ENCODE peak calls at places on chromosome 21, in four cellular contexts. One of them, this sample, is unnamed.

GRCh38 chr21:36504067-36505058 is 24.4 kb upstream of the CLDN14 start:
- DNase-seq in WTC11: peak; percentile 24
- DNase-seq in K562: peak; percentile 64
- DNase-seq in activated T-helper 1 cell treated with anti-CD3 and anti-CD28 coated beads, Interleukin-12 subunit alpha, Interleukin-12 subunit beta, Interleukin-2, Interleukin-4 antibody, amounts not matched to agents 30 ng/mL and 10 ng/mL and 1 ng/mL, durations not matched to agents 14 hours and 24 hours and 36 hours: no peak
- DNase-seq in this sample: peak; percentile 39

GRCh38 chr21:35252831-35253230 is 203.7 kb upstream of the RUNX1 start:
- DNase-seq in WTC11: no peak
- DNase-seq in K562: no peak
- DNase-seq in activated T-helper 1 cell treated with anti-CD3 and anti-CD28 coated beads, Interleukin-12 subunit alpha, Interleukin-12 subunit beta, Interleukin-2, Interleukin-4 antibody, amounts not matched to agents 30 ng/mL and 10 ng/mL and 1 ng/mL, durations not matched to agents 14 hours and 24 hours and 36 hours: no peak
- DNase-seq in this sample: no peak

GRCh38 chr21:42725416-42725930 is 72.1 kb downstream of the PDE9A start:
- DNase-seq in WTC11: no peak
- DNase-seq in K562: no peak
- DNase-seq in activated T-helper 1 cell treated with anti-CD3 and anti-CD28 coated beads, Interleukin-12 subunit alpha, Interleukin-12 subunit beta, Interleukin-2, Interleukin-4 antibody, amounts not matched to agents 30 ng/mL and 10 ng/mL and 1 ng/mL, durations not matched to agents 14 hours and 24 hours and 36 hours: no peak
- DNase-seq in this sample: no peak

GRCh38 chr21:44337941-44338895 is 972 bp downstream of the CFAP410 start:
- DNase-seq in WTC11: peak; percentile 66
- DNase-seq in K562: peak; percentile 84
- DNase-seq in activated T-helper 1 cell treated with anti-CD3 and anti-CD28 coated beads, Interleukin-12 subunit alpha, Interleukin-12 subunit beta, Interleukin-2, Interleukin-4 antibody, amounts not matched to agents 30 ng/mL and 10 ng/mL and 1 ng/mL, durations not matched to agents 14 hours and 24 hours and 36 hours: peak; percentile 14
- DNase-seq in this sample: peak; percentile 69

GRCh38 chr21:34695434-34695833 is 26.6 kb downstream of the CLIC6 start:
- DNase-seq in WTC11: no peak
- DNase-seq in K562: no peak
- DNase-seq in activated T-helper 1 cell treated with anti-CD3 and anti-CD28 coated beads, Interleukin-12 subunit alpha, Interleukin-12 subunit beta, Interleukin-2, Interleukin-4 antibody, amounts not matched to agents 30 ng/mL and 10 ng/mL and 1 ng/mL, durations not matched to agents 14 hours and 24 hours and 36 hours: no peak
- DNase-seq in this sample: no peak

GRCh38 chr21:30336596-30336995 is 898 bp downstream of the KRTAP27-1 start:
- DNase-seq in WTC11: no peak
- DNase-seq in K562: no peak
- DNase-seq in activated T-helper 1 cell treated with anti-CD3 and anti-CD28 coated beads, Interleukin-12 subunit alpha, Interleukin-12 subunit beta, Interleukin-2, Interleukin-4 antibody, amounts not matched to agents 30 ng/mL and 10 ng/mL and 1 ng/mL, durations not matched to agents 14 hours and 24 hours and 36 hours: no peak
- DNase-seq in this sample: no peak

GRCh38 chr21:27477321-27477720 is 510.4 kb upstream of the ADAMTS5 start:
- DNase-seq in WTC11: no peak
- DNase-seq in K562: no peak
- DNase-seq in activated T-helper 1 cell treated with anti-CD3 and anti-CD28 coated beads, Interleukin-12 subunit alpha, Interleukin-12 subunit beta, Interleukin-2, Interleukin-4 antibody, amounts not matched to agents 30 ng/mL and 10 ng/mL and 1 ng/mL, durations not matched to agents 14 hours and 24 hours and 36 hours: no peak
- DNase-seq in this sample: no peak

GRCh38 chr21:14864211-14865021 is 200.4 kb downstream of the NRIP1 start:
- DNase-seq in WTC11: peak; percentile 77
- DNase-seq in K562: peak; percentile 57
- DNase-seq in activated T-helper 1 cell treated with anti-CD3 and anti-CD28 coated beads, Interleukin-12 subunit alpha, Interleukin-12 subunit beta, Interleukin-2, Interleukin-4 antibody, amounts not matched to agents 30 ng/mL and 10 ng/mL and 1 ng/mL, durations not matched to agents 14 hours and 24 hours and 36 hours: peak; percentile 16
- DNase-seq in this sample: peak; percentile 77

GRCh38 chr21:31456201-31456600 is 112.1 kb upstream of the TIAM1 start:
- DNase-seq in WTC11: no peak
- DNase-seq in K562: no peak
- DNase-seq in activated T-helper 1 cell treated with anti-CD3 and anti-CD28 coated beads, Interleukin-12 subunit alpha, Interleukin-12 subunit beta, Interleukin-2, Interleukin-4 antibody, amounts not matched to agents 30 ng/mL and 10 ng/mL and 1 ng/mL, durations not matched to agents 14 hours and 24 hours and 36 hours: no peak
- DNase-seq in this sample: no peak

GRCh38 chr21:37407719-37408455 is 41.3 kb downstream of the DYRK1A start:
- DNase-seq in WTC11: no peak
- DNase-seq in K562: no peak
- DNase-seq in activated T-helper 1 cell treated with anti-CD3 and anti-CD28 coated beads, Interleukin-12 subunit alpha, Interleukin-12 subunit beta, Interleukin-2, Interleukin-4 antibody, amounts not matched to agents 30 ng/mL and 10 ng/mL and 1 ng/mL, durations not matched to agents 14 hours and 24 hours and 36 hours: no peak
- DNase-seq in this sample: no peak

GRCh38 chr21:46294647-46295176 is 8.6 kb downstream of the YBEY start:
- DNase-seq in WTC11: no peak
- DNase-seq in K562: peak; percentile 71
- DNase-seq in activated T-helper 1 cell treated with anti-CD3 and anti-CD28 coated beads, Interleukin-12 subunit alpha, Interleukin-12 subunit beta, Interleukin-2, Interleukin-4 antibody, amounts not matched to agents 30 ng/mL and 10 ng/mL and 1 ng/mL, durations not matched to agents 14 hours and 24 hours and 36 hours: no peak
- DNase-seq in this sample: no peak

GRCh38 chr21:40658237-40658636 is 188.7 kb downstream of the DSCAM start:
- DNase-seq in WTC11: no peak
- DNase-seq in K562: no peak
- DNase-seq in activated T-helper 1 cell treated with anti-CD3 and anti-CD28 coated beads, Interleukin-12 subunit alpha, Interleukin-12 subunit beta, Interleukin-2, Interleukin-4 antibody, amounts not matched to agents 30 ng/mL and 10 ng/mL and 1 ng/mL, durations not matched to agents 14 hours and 24 hours and 36 hours: no peak
- DNase-seq in this sample: no peak

GRCh38 chr21:42760977-42761751 is 107.7 kb downstream of the PDE9A start:
- DNase-seq in WTC11: no peak
- DNase-seq in K562: no peak
- DNase-seq in activated T-helper 1 cell treated with anti-CD3 and anti-CD28 coated beads, Interleukin-12 subunit alpha, Interleukin-12 subunit beta, Interleukin-2, Interleukin-4 antibody, amounts not matched to agents 30 ng/mL and 10 ng/mL and 1 ng/mL, durations not matched to agents 14 hours and 24 hours and 36 hours: no peak
- DNase-seq in this sample: peak; percentile 5

GRCh38 chr21:36773111-36773510 is 74.2 kb downstream of the SIM2 start:
- DNase-seq in WTC11: no peak
- DNase-seq in K562: no peak
- DNase-seq in activated T-helper 1 cell treated with anti-CD3 and anti-CD28 coated beads, Interleukin-12 subunit alpha, Interleukin-12 subunit beta, Interleukin-2, Interleukin-4 antibody, amounts not matched to agents 30 ng/mL and 10 ng/mL and 1 ng/mL, durations not matched to agents 14 hours and 24 hours and 36 hours: no peak
- DNase-seq in this sample: peak; percentile 56

GRCh38 chr21:35652872-35653271 is 407.5 kb downstream of the SETD4 start:
- DNase-seq in WTC11: no peak
- DNase-seq in K562: no peak
- DNase-seq in activated T-helper 1 cell treated with anti-CD3 and anti-CD28 coated beads, Interleukin-12 subunit alpha, Interleukin-12 subunit beta, Interleukin-2, Interleukin-4 antibody, amounts not matched to agents 30 ng/mL and 10 ng/mL and 1 ng/mL, durations not matched to agents 14 hours and 24 hours and 36 hours: no peak
- DNase-seq in this sample: no peak

GRCh38 chr21:37341254-37341960 is 25.2 kb upstream of the DYRK1A start:
- DNase-seq in WTC11: no peak
- DNase-seq in K562: no peak
- DNase-seq in activated T-helper 1 cell treated with anti-CD3 and anti-CD28 coated beads, Interleukin-12 subunit alpha, Interleukin-12 subunit beta, Interleukin-2, Interleukin-4 antibody, amounts not matched to agents 30 ng/mL and 10 ng/mL and 1 ng/mL, durations not matched to agents 14 hours and 24 hours and 36 hours: no peak
- DNase-seq in this sample: peak; percentile 16

GRCh38 chr21:42248241-42248640 is 29.3 kb downstream of the ABCG1 start:
- DNase-seq in WTC11: no peak
- DNase-seq in K562: no peak
- DNase-seq in activated T-helper 1 cell treated with anti-CD3 and anti-CD28 coated beads, Interleukin-12 subunit alpha, Interleukin-12 subunit beta, Interleukin-2, Interleukin-4 antibody, amounts not matched to agents 30 ng/mL and 10 ng/mL and 1 ng/mL, durations not matched to agents 14 hours and 24 hours and 36 hours: no peak
- DNase-seq in this sample: no peak

GRCh38 chr21:43880111-43880985 is 15.3 kb downstream of the AGPAT3 start:
- DNase-seq in WTC11: no peak
- DNase-seq in K562: no peak
- DNase-seq in activated T-helper 1 cell treated with anti-CD3 and anti-CD28 coated beads, Interleukin-12 subunit alpha, Interleukin-12 subunit beta, Interleukin-2, Interleukin-4 antibody, amounts not matched to agents 30 ng/mL and 10 ng/mL and 1 ng/mL, durations not matched to agents 14 hours and 24 hours and 36 hours: no peak
- DNase-seq in this sample: no peak

GRCh38 chr21:21690068-21690665 is 692.0 kb downstream of the NCAM2 start:
- DNase-seq in WTC11: no peak
- DNase-seq in K562: no peak
- DNase-seq in activated T-helper 1 cell treated with anti-CD3 and anti-CD28 coated beads, Interleukin-12 subunit alpha, Interleukin-12 subunit beta, Interleukin-2, Interleukin-4 antibody, amounts not matched to agents 30 ng/mL and 10 ng/mL and 1 ng/mL, durations not matched to agents 14 hours and 24 hours and 36 hours: no peak
- DNase-seq in this sample: no peak

GRCh38 chr21:29318354-29318753 is 19.6 kb downstream of the BACH1 start:
- DNase-seq in WTC11: no peak
- DNase-seq in K562: no peak
- DNase-seq in activated T-helper 1 cell treated with anti-CD3 and anti-CD28 coated beads, Interleukin-12 subunit alpha, Interleukin-12 subunit beta, Interleukin-2, Interleukin-4 antibody, amounts not matched to agents 30 ng/mL and 10 ng/mL and 1 ng/mL, durations not matched to agents 14 hours and 24 hours and 36 hours: no peak
- DNase-seq in this sample: no peak

GRCh38 chr21:36297938-36298572 is 21.9 kb upstream of the MORC3 start:
- DNase-seq in WTC11: no peak
- DNase-seq in K562: peak; percentile 50
- DNase-seq in activated T-helper 1 cell treated with anti-CD3 and anti-CD28 coated beads, Interleukin-12 subunit alpha, Interleukin-12 subunit beta, Interleukin-2, Interleukin-4 antibody, amounts not matched to agents 30 ng/mL and 10 ng/mL and 1 ng/mL, durations not matched to agents 14 hours and 24 hours and 36 hours: peak; percentile 70
- DNase-seq in this sample: no peak

GRCh38 chr21:37532868-37533780 is 166.6 kb downstream of the DYRK1A start:
- DNase-seq in WTC11: peak; percentile 16
- DNase-seq in K562: peak; percentile 58
- DNase-seq in activated T-helper 1 cell treated with anti-CD3 and anti-CD28 coated beads, Interleukin-12 subunit alpha, Interleukin-12 subunit beta, Interleukin-2, Interleukin-4 antibody, amounts not matched to agents 30 ng/mL and 10 ng/mL and 1 ng/mL, durations not matched to agents 14 hours and 24 hours and 36 hours: no peak
- DNase-seq in this sample: peak; percentile 38

GRCh38 chr21:30831194-30831765 is 1.7 kb upstream of the KRTAP7-1 start:
- DNase-seq in WTC11: peak; percentile 72
- DNase-seq in K562: peak; percentile 59
- DNase-seq in activated T-helper 1 cell treated with anti-CD3 and anti-CD28 coated beads, Interleukin-12 subunit alpha, Interleukin-12 subunit beta, Interleukin-2, Interleukin-4 antibody, amounts not matched to agents 30 ng/mL and 10 ng/mL and 1 ng/mL, durations not matched to agents 14 hours and 24 hours and 36 hours: peak; percentile 7
- DNase-seq in this sample: peak; percentile 40

GRCh38 chr21:40136571-40136970 is 269.3 kb downstream of the PCP4 start:
- DNase-seq in WTC11: no peak
- DNase-seq in K562: no peak
- DNase-seq in activated T-helper 1 cell treated with anti-CD3 and anti-CD28 coated beads, Interleukin-12 subunit alpha, Interleukin-12 subunit beta, Interleukin-2, Interleukin-4 antibody, amounts not matched to agents 30 ng/mL and 10 ng/mL and 1 ng/mL, durations not matched to agents 14 hours and 24 hours and 36 hours: no peak
- DNase-seq in this sample: no peak

GRCh38 chr21:15301736-15302135 is 236.9 kb upstream of the NRIP1 start:
- DNase-seq in WTC11: no peak
- DNase-seq in K562: no peak
- DNase-seq in activated T-helper 1 cell treated with anti-CD3 and anti-CD28 coated beads, Interleukin-12 subunit alpha, Interleukin-12 subunit beta, Interleukin-2, Interleukin-4 antibody, amounts not matched to agents 30 ng/mL and 10 ng/mL and 1 ng/mL, durations not matched to agents 14 hours and 24 hours and 36 hours: no peak
- DNase-seq in this sample: no peak

GRCh38 chr21:42512346-42513034 is 1.2 kb upstream of the SLC37A1 start:
- DNase-seq in WTC11: no peak
- DNase-seq in K562: no peak
- DNase-seq in activated T-helper 1 cell treated with anti-CD3 and anti-CD28 coated beads, Interleukin-12 subunit alpha, Interleukin-12 subunit beta, Interleukin-2, Interleukin-4 antibody, amounts not matched to agents 30 ng/mL and 10 ng/mL and 1 ng/mL, durations not matched to agents 14 hours and 24 hours and 36 hours: no peak
- DNase-seq in this sample: no peak

GRCh38 chr21:44327603-44327974 is 11.6 kb downstream of the CFAP410 start:
- DNase-seq in WTC11: no peak
- DNase-seq in K562: no peak
- DNase-seq in activated T-helper 1 cell treated with anti-CD3 and anti-CD28 coated beads, Interleukin-12 subunit alpha, Interleukin-12 subunit beta, Interleukin-2, Interleukin-4 antibody, amounts not matched to agents 30 ng/mL and 10 ng/mL and 1 ng/mL, durations not matched to agents 14 hours and 24 hours and 36 hours: no peak
- DNase-seq in this sample: no peak

GRCh38 chr21:34942911-34943310 is 106.2 kb downstream of the RUNX1 start:
- DNase-seq in WTC11: no peak
- DNase-seq in K562: no peak
- DNase-seq in activated T-helper 1 cell treated with anti-CD3 and anti-CD28 coated beads, Interleukin-12 subunit alpha, Interleukin-12 subunit beta, Interleukin-2, Interleukin-4 antibody, amounts not matched to agents 30 ng/mL and 10 ng/mL and 1 ng/mL, durations not matched to agents 14 hours and 24 hours and 36 hours: no peak
- DNase-seq in this sample: no peak

GRCh38 chr21:20946701-20947100 is 51.5 kb upstream of the NCAM2 start:
- DNase-seq in WTC11: no peak
- DNase-seq in K562: no peak
- DNase-seq in activated T-helper 1 cell treated with anti-CD3 and anti-CD28 coated beads, Interleukin-12 subunit alpha, Interleukin-12 subunit beta, Interleukin-2, Interleukin-4 antibody, amounts not matched to agents 30 ng/mL and 10 ng/mL and 1 ng/mL, durations not matched to agents 14 hours and 24 hours and 36 hours: no peak
- DNase-seq in this sample: no peak

GRCh38 chr21:36471254-36471723 is 8.6 kb downstream of the CLDN14 start:
- DNase-seq in WTC11: no peak
- DNase-seq in K562: no peak
- DNase-seq in activated T-helper 1 cell treated with anti-CD3 and anti-CD28 coated beads, Interleukin-12 subunit alpha, Interleukin-12 subunit beta, Interleukin-2, Interleukin-4 antibody, amounts not matched to agents 30 ng/mL and 10 ng/mL and 1 ng/mL, durations not matched to agents 14 hours and 24 hours and 36 hours: no peak
- DNase-seq in this sample: no peak

GRCh38 chr21:40925481-40925880 is 78.5 kb upstream of the DSCAM start:
- DNase-seq in WTC11: no peak
- DNase-seq in K562: no peak
- DNase-seq in activated T-helper 1 cell treated with anti-CD3 and anti-CD28 coated beads, Interleukin-12 subunit alpha, Interleukin-12 subunit beta, Interleukin-2, Interleukin-4 antibody, amounts not matched to agents 30 ng/mL and 10 ng/mL and 1 ng/mL, durations not matched to agents 14 hours and 24 hours and 36 hours: no peak
- DNase-seq in this sample: no peak

GRCh38 chr21:16794944-16795343 is 717.9 kb upstream of the CXADR start:
- DNase-seq in WTC11: no peak
- DNase-seq in K562: no peak
- DNase-seq in activated T-helper 1 cell treated with anti-CD3 and anti-CD28 coated beads, Interleukin-12 subunit alpha, Interleukin-12 subunit beta, Interleukin-2, Interleukin-4 antibody, amounts not matched to agents 30 ng/mL and 10 ng/mL and 1 ng/mL, durations not matched to agents 14 hours and 24 hours and 36 hours: no peak
- DNase-seq in this sample: no peak

GRCh38 chr21:44089001-44089911 is 17.9 kb upstream of the PWP2 start:
- DNase-seq in WTC11: no peak
- DNase-seq in K562: no peak
- DNase-seq in activated T-helper 1 cell treated with anti-CD3 and anti-CD28 coated beads, Interleukin-12 subunit alpha, Interleukin-12 subunit beta, Interleukin-2, Interleukin-4 antibody, amounts not matched to agents 30 ng/mL and 10 ng/mL and 1 ng/mL, durations not matched to agents 14 hours and 24 hours and 36 hours: peak; percentile 39
- DNase-seq in this sample: no peak